ENCODE peak calls at places on chromosomes 11 and 22, in nine cellular contexts. M is left lobe of liver, A is Calu3, V is left colon, D is psoas muscle, P is NCI-H82, T is body of pancreas, C is AG08396, E is NCI-H1694. H is an unnamed sample.

GRCh38 chr11:73477518-73477917 is 101.3 kb downstream of the RELT start:
- DNase-seq in M (no peak), A (no peak), V (no peak), D (no peak), P (no peak), T (no peak), C (no peak), E (no peak), H (no peak)

GRCh38 chr22:50248192-50249084 is 2.6 kb downstream of the HDAC10 start:
- DNase-seq in M (no peak), A (no peak), V (no peak), D (peak; percentile 56), P (no peak), T (no peak), C (no peak), E (no peak), H (no peak)

GRCh38 chr11:113874096-113874919 is 1.1 kb downstream of the USP28 start:
- DNase-seq in M (no peak), A (no peak), V (no peak), D (no peak), P (peak; percentile 40), T (no peak), C (no peak), E (no peak), H (peak; percentile 12)

GRCh38 chr11:63611395-63611747 is 2.9 kb downstream of the PLAAT3 start:
- DNase-seq in M (no peak), A (no peak), V (no peak), D (no peak), P (no peak), T (no peak), C (no peak), E (no peak), H (no peak)

GRCh38 chr11:48172818-48173609 is 43.6 kb upstream of the OR4B1 start:
- DNase-seq in M (peak; percentile 60), A (peak; percentile 75), V (peak; percentile 30), D (peak; percentile 72), P (peak; percentile 72), T (peak; percentile 77), C (peak; percentile 77), E (peak; percentile 64), H (peak; percentile 72)

GRCh38 chr11:92632510-92632909 is 336.9 kb upstream of the MTNR1B start:
- DNase-seq in M (no peak), A (no peak), V (no peak), D (no peak), P (no peak), T (no peak), C (no peak), E (no peak), H (no peak)

GRCh38 chr11:112780351-112781043 is 180.7 kb upstream of the NCAM1 start:
- DNase-seq in M (no peak), A (peak; percentile 71), V (no peak), D (peak; percentile 61), P (no peak), T (no peak), C (no peak), E (no peak), H (no peak)

GRCh38 chr22:43637861-43638260 is 174.2 kb downstream of the EFCAB6 start:
- DNase-seq in M (no peak), A (no peak), V (no peak), D (no peak), P (no peak), T (no peak), C (no peak), E (no peak), H (no peak)

GRCh38 chr11:119697882-119698281 is 31.1 kb downstream of the NECTIN1 start:
- DNase-seq in M (no peak), A (no peak), V (no peak), D (no peak), P (no peak), T (no peak), C (no peak), E (no peak), H (no peak)

GRCh38 chr11:132084433-132084832 is 714.0 kb downstream of the NTM start:
- DNase-seq in M (no peak), A (no peak), V (no peak), D (no peak), P (no peak), T (no peak), C (no peak), E (no peak), H (no peak)

GRCh38 chr11:131692961-131693360 is 322.5 kb downstream of the NTM start:
- DNase-seq in M (no peak), A (no peak), V (no peak), D (no peak), P (no peak), T (no peak), C (no peak), E (no peak), H (no peak)

GRCh38 chr22:36166086-36166485 is 5.5 kb upstream of the APOL3 start:
- DNase-seq in M (no peak), A (no peak), V (no peak), D (no peak), P (no peak), T (no peak), C (no peak), E (no peak), H (no peak)

GRCh38 chr11:92035488-92035887 is 189.1 kb upstream of the FAT3 start:
- DNase-seq in M (no peak), A (no peak), V (no peak), D (no peak), P (no peak), T (no peak), C (no peak), E (no peak), H (no peak)

GRCh38 chr11:64745219-64745522 is 1.2 kb upstream of the RASGRP2 start:
- DNase-seq in M (peak; percentile 76), A (no peak), V (peak; percentile 74), D (peak; percentile 89), P (no peak), T (peak; percentile 54), C (peak; percentile 50), E (no peak), H (no peak)

GRCh38 chr11:34065505-34066203 is 14.1 kb downstream of the CAPRIN1 start:
- DNase-seq in M (no peak), A (no peak), V (no peak), D (no peak), P (no peak), T (no peak), C (no peak), E (no peak), H (no peak)

GRCh38 chr11:133619973-133620372 is 87.7 kb upstream of the OPCML start:
- DNase-seq in M (no peak), A (no peak), V (no peak), D (no peak), P (peak; percentile 15), T (no peak), C (no peak), E (no peak), H (no peak)

GRCh38 chr11:9601041-9601875 is 27.8 kb downstream of the WEE1 start:
- DNase-seq in M (no peak), A (no peak), V (no peak), D (peak; percentile 74), P (no peak), T (peak; percentile 10), C (no peak), E (no peak), H (no peak)

GRCh38 chr11:76880314-76880713 is 19.6 kb downstream of the ACER3 start:
- DNase-seq in M (no peak), A (no peak), V (no peak), D (no peak), P (no peak), T (no peak), C (no peak), E (no peak), H (no peak)

GRCh38 chr22:35313311-35314121 is 13.8 kb downstream of the TOM1 start:
- DNase-seq in M (peak; percentile 43), A (peak; percentile 58), V (peak; percentile 45), D (peak; percentile 94), P (peak; percentile 72), T (peak; percentile 49), C (peak; percentile 77), E (peak; percentile 16), H (peak; percentile 92)

GRCh38 chr11:62151737-62152102 is 27.9 kb downstream of the INCENP start:
- DNase-seq in M (no peak), A (no peak), V (no peak), D (no peak), P (no peak), T (no peak), C (no peak), E (no peak), H (no peak)

GRCh38 chr11:21635359-21635758 is 557.5 kb upstream of the ANO5 start:
- DNase-seq in M (no peak), A (no peak), V (no peak), D (no peak), P (no peak), T (no peak), C (no peak), E (no peak), H (no peak)

GRCh38 chr22:26466196-26466595 is 17.4 kb downstream of the HPS4 start:
- DNase-seq in M (no peak), A (no peak), V (no peak), D (no peak), P (no peak), T (no peak), C (no peak), E (peak; percentile 82), H (no peak)

GRCh38 chr11:59175104-59175503 is 3.2 kb downstream of the DTX4 start:
- DNase-seq in M (no peak), A (no peak), V (peak; percentile 36), D (no peak), P (peak; percentile 76), T (no peak), C (no peak), E (no peak), H (no peak)

H was measured in hepatic stellate cell.